ENCODE peak calls at places on chromosomes 3 and 15, in seven cellular contexts. D, A, Z, H, P, R and X are unnamed samples.

GRCh38 chr15:101025896-101026631 is 106.9 kb downstream of the LRRK1 start:
- DNase-seq in D (no peak), P (no peak), A (peak), Z (no peak), R (peak), H (peak), X (peak)

GRCh38 chr3:10964537-10965167 is 27.9 kb upstream of the SLC6A1 start:
- DNase-seq in Z (no peak), R (no peak), H (no peak), D (no peak), P (peak), A (peak), X (no peak)

GRCh38 chr15:101269479-101270223 is 7.6 kb downstream of the SELENOS start:
- DNase-seq in Z (no peak), P (no peak), A (peak), H (no peak), D (no peak), R (no peak), X (no peak)

GRCh38 chr3:106206165-106206564 is 337.4 kb upstream of the CBLB start:
- DNase-seq in R (no peak), P (no peak), H (no peak), Z (no peak), D (no peak), A (no peak), X (no peak)

GRCh38 chr3:151777880-151778279 is 36.0 kb upstream of the AADAC start:
- DNase-seq in H (no peak), A (no peak), Z (no peak), P (no peak), D (no peak), R (no peak), X (no peak)

GRCh38 chr3:186342197-186342596 is 19.8 kb downstream of the DGKG start:
- DNase-seq in Z (no peak), H (no peak), R (no peak), P (no peak), A (no peak), D (no peak), X (no peak)

GRCh38 chr15:73972984-73973682 is 19.0 kb downstream of the STOML1 start:
- DNase-seq in P (peak), D (peak), H (peak), A (peak), Z (peak), R (peak), X (peak)

GRCh38 chr15:65081758-65082157 is 5.2 kb downstream of the KBTBD13 start:
- DNase-seq in D (no peak), Z (no peak), R (no peak), P (no peak), A (no peak), H (no peak), X (no peak)

GRCh38 chr15:75666823-75667501 is 19.2 kb downstream of the SNX33 start:
- DNase-seq in R (peak), Z (no peak), D (peak), A (no peak), P (peak), H (peak), X (peak)

GRCh38 chr3:146145642-146146041 is 15.3 kb downstream of the PLOD2 start:
- DNase-seq in A (no peak), H (no peak), R (no peak), D (no peak), Z (no peak), P (no peak), X (no peak)

GRCh38 chr3:145716519-145716918 is 444.5 kb downstream of the PLOD2 start:
- DNase-seq in Z (no peak), D (peak), R (no peak), H (no peak), P (no peak), A (no peak), X (no peak)

GRCh38 chr15:78000089-78000926 is 77.2 kb downstream of the TBC1D2B start:
- DNase-seq in Z (peak), R (peak), A (peak), H (peak), D (peak), P (peak), X (no peak)

GRCh38 chr3:177443469-177443868 is 246.2 kb upstream of the TBL1XR1 start:
- DNase-seq in P (peak), Z (peak), A (no peak), H (no peak), R (no peak), D (peak), X (no peak)

GRCh38 chr3:94303266-94303665 is 240.4 kb downstream of the NSUN3 start:
- DNase-seq in D (no peak), R (no peak), A (no peak), Z (peak), P (no peak), H (no peak), X (no peak)

GRCh38 chr15:101138913-101139880 is 112.7 kb downstream of the CHSY1 start:
- DNase-seq in H (peak), P (no peak), D (no peak), R (no peak), A (no peak), Z (peak), X (no peak)

GRCh38 chr15:40087991-40088928 is 20.4 kb downstream of the BMF start:
- DNase-seq in H (peak), Z (peak), D (peak), R (no peak), A (no peak), P (no peak), X (no peak)

GRCh38 chr3:88150371-88150770 is 612 bp downstream of the C3orf38 start:
- DNase-seq in R (no peak), H (no peak), P (peak), D (peak), Z (no peak), A (no peak), X (no peak)

GRCh38 chr3:100813828-100814227 is 104.5 kb downstream of the TFG start:
- DNase-seq in Z (no peak), A (no peak), P (no peak), D (no peak), H (no peak), R (no peak), X (no peak)

GRCh38 chr3:123096701-123097100 is 29.9 kb downstream of the PDIA5 start:
- DNase-seq in Z (peak), P (no peak), D (peak), A (no peak), H (peak), R (peak), X (no peak)

GRCh38 chr3:53324011-53324544 is 23.3 kb downstream of the DCP1A start:
- DNase-seq in P (no peak), D (peak), A (no peak), R (no peak), H (no peak), Z (peak), X (no peak)

GRCh38 chr3:1609416-1609815 is 489.2 kb upstream of the CNTN4 start:
- DNase-seq in P (no peak), R (no peak), A (no peak), D (no peak), H (no peak), Z (no peak), X (no peak)

GRCh38 chr3:172096881-172097420 is 57.6 kb downstream of the FNDC3B start:
- DNase-seq in P (peak), R (peak), H (no peak), Z (no peak), A (no peak), D (peak), X (no peak)

GRCh38 chr15:65916664-65917406 is 47.5 kb downstream of the RAB11A start:
- DNase-seq in R (peak), Z (peak), H (peak), P (peak), A (peak), D (peak), X (no peak)

GRCh38 chr3:29185706-29186105 is 95.2 kb upstream of the RBMS3 start:
- DNase-seq in P (no peak), Z (no peak), R (no peak), A (no peak), H (no peak), D (no peak), X (no peak)

GRCh38 chr3:140244893-140245292 is 309.9 kb downstream of the CLSTN2 start:
- DNase-seq in A (no peak), H (no peak), R (no peak), P (no peak), Z (peak), D (no peak), X (no peak)

GRCh38 chr3:181860243-181860642 is 148.5 kb downstream of the SOX2 start:
- DNase-seq in A (no peak), D (no peak), Z (no peak), R (no peak), H (no peak), P (no peak), X (no peak)

GRCh38 chr3:127817331-127817821 is 4.9 kb downstream of the MGLL start:
- DNase-seq in A (no peak), D (peak), P (peak), H (no peak), Z (no peak), R (no peak), X (no peak)

GRCh38 chr3:42262525-42262924 is 3.5 kb downstream of the CCK start:
- DNase-seq in A (no peak), Z (no peak), H (no peak), R (no peak), P (peak), D (peak), X (no peak)

GRCh38 chr3:72665701-72666443 is 182.4 kb downstream of the SHQ1 start:
- DNase-seq in R (peak), D (no peak), P (no peak), H (peak), Z (peak), A (peak), X (no peak)

GRCh38 chr3:5190147-5190791 is 2.8 kb downstream of the EDEM1 start:
- DNase-seq in A (no peak), Z (no peak), R (no peak), H (no peak), D (no peak), P (no peak), X (no peak)

GRCh38 chr3:110419096-110419495 is 652.5 kb upstream of the NECTIN3 start:
- DNase-seq in A (no peak), Z (no peak), H (no peak), P (no peak), D (no peak), R (no peak), X (no peak)
- TF ChIP-seq CTCF in A (peak), Z (no peak), H (no peak), P (no peak), D (no peak), R (no peak), X (no peak)

DNA sequence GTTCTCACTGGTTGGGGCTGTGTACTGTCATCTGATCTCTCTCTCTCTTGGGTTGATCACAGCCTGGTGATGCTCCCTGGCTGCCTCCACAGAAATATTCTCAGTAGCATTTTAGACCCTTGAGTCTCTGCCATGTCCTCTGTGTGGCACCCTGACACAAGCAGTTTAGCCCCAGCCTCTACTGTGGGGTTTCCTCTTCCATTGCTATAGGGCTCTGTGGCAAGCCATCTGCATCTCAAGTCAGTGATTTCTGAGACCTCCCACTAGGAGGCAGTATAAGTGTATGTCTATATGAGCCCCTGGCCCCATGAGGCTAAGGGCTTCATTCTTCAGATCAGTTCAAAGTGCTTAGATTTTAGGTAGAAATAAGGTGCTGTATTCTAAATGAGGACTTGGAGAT is 50.6 kb upstream of the PLAAT1 start:
- DNase-seq in D (no peak), P (no peak), A (peak), H (no peak), Z (peak), R (no peak), X (no peak)
- TF ChIP-seq CTCF in D (no peak), P (no peak), A (peak), H (no peak), Z (peak), R (no peak), X (peak)

DNA sequence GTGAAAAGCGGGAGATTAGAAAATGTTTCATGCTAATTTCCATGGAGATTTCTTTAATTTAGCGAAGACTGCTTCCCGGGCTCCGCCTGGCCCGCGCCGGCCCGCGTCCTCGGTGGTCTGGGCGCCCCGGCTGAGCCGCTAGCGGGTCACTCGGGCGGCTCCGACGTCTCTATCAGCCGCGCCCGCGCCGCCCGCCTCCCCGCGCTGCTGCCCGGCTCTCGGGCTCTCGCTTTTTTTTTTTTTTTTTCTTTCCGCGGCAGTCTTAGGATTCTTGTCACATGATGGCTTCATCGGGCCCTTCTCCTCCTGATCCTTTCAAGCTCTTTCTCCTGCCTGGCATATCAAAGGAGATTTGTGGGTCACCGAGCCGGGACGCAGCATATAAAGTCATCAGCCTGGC is 617.3 kb downstream of the NR2F2 start:
- DNase-seq in R (no peak), A (peak), Z (no peak), H (no peak), P (no peak), D (no peak), X (no peak)
- TF ChIP-seq CTCF in R (no peak), A (no peak), Z (no peak), H (no peak), P (no peak), D (no peak), X (no peak)

GRCh38 chr3:30288830-30289229 is 317.6 kb upstream of the TGFBR2 start:
- DNase-seq in H (no peak), R (no peak), D (no peak), P (no peak), Z (no peak), A (no peak), X (no peak)
- TF ChIP-seq CTCF in H (no peak), R (no peak), D (no peak), P (no peak), Z (no peak), A (no peak), X (no peak)

DNA sequence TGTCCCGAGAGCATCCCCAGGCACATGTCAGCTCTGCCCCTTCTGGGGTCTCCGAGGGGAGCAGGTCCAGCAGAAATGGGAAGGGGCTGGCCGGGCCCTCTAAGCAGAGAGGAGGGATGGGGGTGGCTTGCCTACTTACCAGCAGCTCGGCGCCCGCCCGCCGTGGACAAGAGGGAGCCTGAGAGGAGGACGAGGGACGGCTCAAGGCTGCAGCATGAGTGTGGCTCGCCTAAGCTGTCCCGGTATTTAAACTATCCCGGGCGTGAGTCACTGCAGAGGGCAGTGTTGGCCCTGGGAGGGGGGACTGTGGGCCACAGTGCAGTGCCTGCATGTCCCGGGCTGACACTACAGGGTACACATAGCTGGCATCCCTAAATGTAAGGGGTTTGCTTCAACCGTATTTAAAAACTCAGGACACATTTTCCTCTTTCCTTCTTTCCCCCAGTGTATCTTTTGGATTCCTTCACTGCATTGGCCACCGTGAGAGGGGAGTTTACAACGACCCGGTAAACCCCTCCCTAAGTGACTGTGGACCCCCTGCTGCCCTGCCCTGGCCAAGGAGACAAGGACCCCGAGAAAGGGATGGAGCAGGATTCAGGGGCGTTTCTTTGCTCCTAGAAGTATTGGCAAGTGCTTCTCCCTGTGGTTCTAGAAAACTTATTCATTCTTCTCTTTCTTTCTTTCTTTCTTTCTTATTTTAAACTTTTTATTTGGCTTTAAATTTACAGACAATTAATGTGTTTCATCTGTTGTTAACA is at the start of gene LRRC15:
- DNase-seq in H (no peak), P (peak), A (peak), Z (peak), R (peak), D (peak), X (no peak)
- TF ChIP-seq CTCF in H (no peak), P (no peak), A (peak), Z (peak), R (no peak), D (no peak), X (no peak)